ENCODE peak calls at places on chromosome 3, in eight cellular contexts. One of them, this sample, is unnamed.

GRCh38 chr3:159765860-159766294 is 222.8 kb upstream of the IL12A start:
- DNase-seq in PC-9: no peak
- DNase-seq in CD8-positive, alpha-beta T cell: no peak
- DNase-seq in neural progenitor cell: no peak
- DNase-seq in HCT116: no peak
- DNase-seq in right lobe of liver: no peak
- DNase-seq in GM23248: peak
- DNase-seq in tibial artery: no peak
- DNase-seq in this sample: no peak

GRCh38 chr3:1082024-1082633 is 10.7 kb upstream of the CNTN6 start:
- DNase-seq in HCT116: no peak
- DNase-seq in tibial artery: peak
- DNase-seq in CD8-positive, alpha-beta T cell: no peak
- DNase-seq in right lobe of liver: no peak
- DNase-seq in PC-9: no peak
- DNase-seq in neural progenitor cell: peak
- DNase-seq in GM23248: peak
- DNase-seq in this sample: no peak

GRCh38 chr3:81218023-81218422 is 543.4 kb downstream of the GBE1 start:
- DNase-seq in tibial artery: no peak
- DNase-seq in right lobe of liver: no peak
- DNase-seq in CD8-positive, alpha-beta T cell: no peak
- DNase-seq in neural progenitor cell: peak
- DNase-seq in PC-9: no peak
- DNase-seq in GM23248: peak
- DNase-seq in HCT116: no peak
- DNase-seq in this sample: peak

GRCh38 chr3:11734-12133 is 184.8 kb upstream of the CHL1 start:
- DNase-seq in tibial artery: no peak
- DNase-seq in CD8-positive, alpha-beta T cell: peak
- DNase-seq in HCT116: no peak
- DNase-seq in right lobe of liver: no peak
- DNase-seq in PC-9: no peak
- DNase-seq in neural progenitor cell: peak
- DNase-seq in GM23248: no peak
- DNase-seq in this sample: no peak

GRCh38 chr3:143586565-143586964 is 261.7 kb downstream of the SLC9A9 start:
- DNase-seq in HCT116: no peak
- DNase-seq in CD8-positive, alpha-beta T cell: no peak
- DNase-seq in tibial artery: no peak
- DNase-seq in GM23248: peak
- DNase-seq in neural progenitor cell: peak
- DNase-seq in right lobe of liver: no peak
- DNase-seq in PC-9: no peak
- DNase-seq in this sample: no peak

GRCh38 chr3:127074900-127075360 is 92.0 kb downstream of the PLXNA1 start:
- DNase-seq in HCT116: no peak
- DNase-seq in neural progenitor cell: peak
- DNase-seq in right lobe of liver: peak
- DNase-seq in CD8-positive, alpha-beta T cell: no peak
- DNase-seq in PC-9: peak
- DNase-seq in GM23248: peak
- DNase-seq in tibial artery: peak
- DNase-seq in this sample: peak

GRCh38 chr3:194632211-194632982 is 822 bp downstream of the TMEM44 start:
- DNase-seq in PC-9: no peak
- DNase-seq in neural progenitor cell: no peak
- DNase-seq in tibial artery: no peak
- DNase-seq in GM23248: peak
- DNase-seq in right lobe of liver: no peak
- DNase-seq in HCT116: no peak
- DNase-seq in CD8-positive, alpha-beta T cell: no peak
- DNase-seq in this sample: no peak

GRCh38 chr3:181336597-181336996 is 347.1 kb upstream of the DNAJC19 start:
- DNase-seq in tibial artery: no peak
- DNase-seq in HCT116: no peak
- DNase-seq in GM23248: no peak
- DNase-seq in CD8-positive, alpha-beta T cell: no peak
- DNase-seq in neural progenitor cell: no peak
- DNase-seq in PC-9: no peak
- DNase-seq in right lobe of liver: no peak
- DNase-seq in this sample: no peak

GRCh38 chr3:188284455-188285212 is 130.7 kb downstream of the LPP start:
- DNase-seq in GM23248: peak
- DNase-seq in HCT116: no peak
- DNase-seq in right lobe of liver: no peak
- DNase-seq in neural progenitor cell: no peak
- DNase-seq in PC-9: no peak
- DNase-seq in CD8-positive, alpha-beta T cell: no peak
- DNase-seq in tibial artery: no peak
- DNase-seq in this sample: no peak

GRCh38 chr3:17179381-17180205 is 294.8 kb downstream of the PLCL2 start:
- DNase-seq in CD8-positive, alpha-beta T cell: no peak
- DNase-seq in neural progenitor cell: no peak
- DNase-seq in right lobe of liver: no peak
- DNase-seq in tibial artery: no peak
- DNase-seq in GM23248: peak
- DNase-seq in PC-9: no peak
- DNase-seq in HCT116: no peak
- DNase-seq in this sample: no peak

GRCh38 chr3:108669211-108669610 is 79.7 kb downstream of the DZIP3 start:
- DNase-seq in neural progenitor cell: no peak
- DNase-seq in GM23248: no peak
- DNase-seq in CD8-positive, alpha-beta T cell: no peak
- DNase-seq in PC-9: no peak
- DNase-seq in HCT116: no peak
- DNase-seq in tibial artery: no peak
- DNase-seq in right lobe of liver: no peak
- DNase-seq in this sample: no peak

GRCh38 chr3:115208066-115208750 is 61.1 kb upstream of the ZBTB20 start:
- DNase-seq in PC-9: no peak
- DNase-seq in HCT116: no peak
- DNase-seq in GM23248: no peak
- DNase-seq in neural progenitor cell: no peak
- DNase-seq in right lobe of liver: no peak
- DNase-seq in CD8-positive, alpha-beta T cell: no peak
- DNase-seq in tibial artery: no peak
- DNase-seq in this sample: no peak

GRCh38 chr3:17122758-17123157 is 238.0 kb downstream of the PLCL2 start:
- DNase-seq in CD8-positive, alpha-beta T cell: no peak
- DNase-seq in tibial artery: no peak
- DNase-seq in right lobe of liver: no peak
- DNase-seq in PC-9: no peak
- DNase-seq in neural progenitor cell: no peak
- DNase-seq in HCT116: no peak
- DNase-seq in GM23248: no peak
- DNase-seq in this sample: no peak

GRCh38 chr3:178684881-178685590 is 148.8 kb downstream of the KCNMB2 start:
- DNase-seq in neural progenitor cell: peak
- DNase-seq in PC-9: no peak
- DNase-seq in tibial artery: no peak
- DNase-seq in HCT116: no peak
- DNase-seq in right lobe of liver: no peak
- DNase-seq in CD8-positive, alpha-beta T cell: no peak
- DNase-seq in GM23248: no peak
- DNase-seq in this sample: no peak

GRCh38 chr3:42123012-42123581 is 31.9 kb downstream of the TRAK1 start:
- DNase-seq in CD8-positive, alpha-beta T cell: no peak
- DNase-seq in GM23248: peak
- DNase-seq in right lobe of liver: no peak
- DNase-seq in HCT116: no peak
- DNase-seq in neural progenitor cell: no peak
- DNase-seq in tibial artery: no peak
- DNase-seq in PC-9: no peak
- DNase-seq in this sample: no peak

GRCh38 chr3:31132132-31132769 is 237.8 kb upstream of the GADL1 start:
- DNase-seq in right lobe of liver: no peak
- DNase-seq in PC-9: peak
- DNase-seq in neural progenitor cell: peak
- DNase-seq in tibial artery: no peak
- DNase-seq in CD8-positive, alpha-beta T cell: no peak
- DNase-seq in GM23248: peak
- DNase-seq in HCT116: peak
- DNase-seq in this sample: no peak

GRCh38 chr3:45560270-45561020 is 34.1 kb upstream of the LIMD1 start:
- DNase-seq in right lobe of liver: no peak
- DNase-seq in CD8-positive, alpha-beta T cell: no peak
- DNase-seq in neural progenitor cell: no peak
- DNase-seq in PC-9: no peak
- DNase-seq in tibial artery: peak
- DNase-seq in HCT116: no peak
- DNase-seq in GM23248: peak
- DNase-seq in this sample: no peak

GRCh38 chr3:36957072-36957471 is 12.2 kb upstream of the TRANK1 start:
- DNase-seq in CD8-positive, alpha-beta T cell: no peak
- DNase-seq in PC-9: no peak
- DNase-seq in neural progenitor cell: peak
- DNase-seq in HCT116: no peak
- DNase-seq in tibial artery: no peak
- DNase-seq in GM23248: no peak
- DNase-seq in right lobe of liver: no peak
- DNase-seq in this sample: no peak

GRCh38 chr3:102142379-102143058 is 292.3 kb upstream of the ZPLD1 start:
- DNase-seq in right lobe of liver: no peak
- DNase-seq in GM23248: no peak
- DNase-seq in tibial artery: no peak
- DNase-seq in HCT116: no peak
- DNase-seq in PC-9: no peak
- DNase-seq in CD8-positive, alpha-beta T cell: no peak
- DNase-seq in neural progenitor cell: no peak
- DNase-seq in this sample: no peak

GRCh38 chr3:39396690-39397089 is 9.8 kb upstream of the RPSA start:
- DNase-seq in neural progenitor cell: no peak
- DNase-seq in CD8-positive, alpha-beta T cell: no peak
- DNase-seq in tibial artery: no peak
- DNase-seq in PC-9: no peak
- DNase-seq in GM23248: no peak
- DNase-seq in HCT116: no peak
- DNase-seq in right lobe of liver: no peak
- DNase-seq in this sample: no peak
- H3K27ac ChIP-seq in neural progenitor cell: no peak
- H3K27ac ChIP-seq in CD8-positive, alpha-beta T cell: no peak
- H3K27ac ChIP-seq in tibial artery: no peak
- H3K27ac ChIP-seq in PC-9: no peak
- H3K27ac ChIP-seq in GM23248: no peak
- H3K27ac ChIP-seq in HCT116: no peak
- H3K27ac ChIP-seq in right lobe of liver: no peak
- H3K27ac ChIP-seq in this sample: no peak

DNA sequence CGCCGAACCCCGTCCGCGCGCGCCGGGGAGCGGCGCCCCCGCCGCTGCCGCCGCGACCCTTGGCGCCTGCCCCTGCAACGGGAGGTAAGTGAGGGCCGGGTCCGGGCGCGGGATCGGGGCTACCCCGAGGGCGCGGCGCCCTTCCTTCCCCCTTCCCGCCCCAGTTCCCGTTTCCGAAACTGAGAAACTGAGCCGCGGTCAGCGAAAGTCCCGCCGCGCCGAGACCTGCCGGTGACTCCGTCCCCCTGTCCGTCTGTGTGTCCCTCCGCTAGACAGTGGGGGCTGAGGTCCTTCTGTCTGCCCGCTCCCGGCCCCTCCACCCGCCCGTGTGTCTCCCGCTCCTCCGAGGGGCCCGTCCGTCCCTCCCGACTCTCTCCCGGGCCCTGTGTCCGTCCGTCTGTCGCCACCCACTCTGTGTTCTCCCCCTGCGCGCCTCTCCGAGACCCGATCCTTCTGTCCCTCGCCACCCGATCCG is 373 bp downstream of the PRKCD start:
- DNase-seq in right lobe of liver: no peak
- DNase-seq in tibial artery: no peak
- DNase-seq in HCT116: no peak
- DNase-seq in neural progenitor cell: peak
- DNase-seq in PC-9: no peak
- DNase-seq in CD8-positive, alpha-beta T cell: no peak
- DNase-seq in GM23248: peak
- DNase-seq in this sample: no peak
- H3K27ac ChIP-seq in right lobe of liver: peak
- H3K27ac ChIP-seq in tibial artery: peak
- H3K27ac ChIP-seq in HCT116: peak
- H3K27ac ChIP-seq in neural progenitor cell: no peak
- H3K27ac ChIP-seq in PC-9: no peak
- H3K27ac ChIP-seq in CD8-positive, alpha-beta T cell: peak
- H3K27ac ChIP-seq in GM23248: no peak
- H3K27ac ChIP-seq in this sample: peak

GRCh38 chr3:125319765-125320164 is 55.4 kb downstream of the ZNF148 start:
- DNase-seq in HCT116: no peak
- DNase-seq in GM23248: no peak
- DNase-seq in right lobe of liver: no peak
- DNase-seq in tibial artery: no peak
- DNase-seq in CD8-positive, alpha-beta T cell: no peak
- DNase-seq in PC-9: no peak
- DNase-seq in neural progenitor cell: peak
- DNase-seq in this sample: no peak

GRCh38 chr3:125316949-125317348 is 58.2 kb downstream of the ZNF148 start:
- DNase-seq in HCT116: no peak
- DNase-seq in GM23248: no peak
- DNase-seq in PC-9: no peak
- DNase-seq in CD8-positive, alpha-beta T cell: no peak
- DNase-seq in right lobe of liver: no peak
- DNase-seq in tibial artery: no peak
- DNase-seq in neural progenitor cell: no peak
- DNase-seq in this sample: no peak

GRCh38 chr3:125318497-125318847 is 56.7 kb downstream of the ZNF148 start:
- DNase-seq in right lobe of liver: no peak
- DNase-seq in CD8-positive, alpha-beta T cell: no peak
- DNase-seq in tibial artery: no peak
- DNase-seq in PC-9: no peak
- DNase-seq in HCT116: no peak
- DNase-seq in GM23248: no peak
- DNase-seq in neural progenitor cell: peak
- DNase-seq in this sample: no peak

GRCh38 chr3:125317761-125318496 is 57.2 kb downstream of the ZNF148 start:
- DNase-seq in HCT116: peak
- DNase-seq in tibial artery: no peak
- DNase-seq in neural progenitor cell: no peak
- DNase-seq in PC-9: no peak
- DNase-seq in right lobe of liver: no peak
- DNase-seq in GM23248: peak
- DNase-seq in CD8-positive, alpha-beta T cell: no peak
- DNase-seq in this sample: peak

DNA sequence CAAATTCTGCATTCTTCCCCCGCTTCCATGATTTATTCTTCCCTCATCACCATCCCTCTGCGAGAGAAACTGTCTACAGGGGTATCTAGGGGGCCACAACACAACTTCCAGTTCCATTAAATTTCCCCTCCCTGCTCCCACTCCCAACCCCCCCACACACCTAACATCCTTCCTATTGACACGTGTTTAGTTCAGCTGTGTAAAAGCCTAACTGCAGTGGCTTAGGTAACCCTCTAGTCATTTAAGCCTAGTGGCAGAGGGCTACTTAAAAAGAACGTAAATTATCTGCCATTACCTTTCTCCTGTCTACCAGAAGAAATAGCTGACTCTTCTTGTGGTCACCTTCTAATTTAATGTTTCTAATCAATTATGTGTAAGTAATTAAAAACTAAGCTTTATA is 56.3 kb downstream of the ZNF148 start:
- DNase-seq in CD8-positive, alpha-beta T cell: no peak
- DNase-seq in PC-9: no peak
- DNase-seq in tibial artery: no peak
- DNase-seq in right lobe of liver: no peak
- DNase-seq in HCT116: no peak
- DNase-seq in neural progenitor cell: peak
- DNase-seq in GM23248: no peak
- DNase-seq in this sample: no peak
- H3K27ac ChIP-seq in CD8-positive, alpha-beta T cell: no peak
- H3K27ac ChIP-seq in PC-9: no peak
- H3K27ac ChIP-seq in tibial artery: no peak
- H3K27ac ChIP-seq in right lobe of liver: no peak
- H3K27ac ChIP-seq in HCT116: no peak
- H3K27ac ChIP-seq in neural progenitor cell: peak
- H3K27ac ChIP-seq in GM23248: no peak
- H3K27ac ChIP-seq in this sample: peak

GRCh38 chr3:107641572-107642307 is 119.0 kb downstream of the BBX start:
- DNase-seq in GM23248: peak
- DNase-seq in right lobe of liver: no peak
- DNase-seq in neural progenitor cell: no peak
- DNase-seq in PC-9: no peak
- DNase-seq in CD8-positive, alpha-beta T cell: no peak
- DNase-seq in HCT116: no peak
- DNase-seq in tibial artery: no peak
- DNase-seq in this sample: no peak
- H3K27ac ChIP-seq in GM23248: no peak
- H3K27ac ChIP-seq in right lobe of liver: no peak
- H3K27ac ChIP-seq in neural progenitor cell: no peak
- H3K27ac ChIP-seq in PC-9: no peak
- H3K27ac ChIP-seq in CD8-positive, alpha-beta T cell: no peak
- H3K27ac ChIP-seq in HCT116: no peak
- H3K27ac ChIP-seq in tibial artery: no peak
- H3K27ac ChIP-seq in this sample: no peak

This sample was measured in epithelial cell of prostate.